ENCODE peak calls at places on chromosome 16, in four cellular contexts. U is K562, W is A549, M is HepG2. Y is an unnamed sample.

GRCh38 chr16:55555436-55555835 is 11.0 kb upstream of the CAPNS2 start:
- DNase-seq in M (no peak), U (no peak), W (no peak), Y (no peak)

GRCh38 chr16:58614212-58614611 is 15.4 kb downstream of the CNOT1 start:
- DNase-seq in W (no peak), M (no peak), U (no peak), Y (no peak)

GRCh38 chr16:78932395-78932794 is 668.1 kb downstream of the MAF start:
- DNase-seq in M (no peak), W (no peak), U (no peak), Y (no peak)

GRCh38 chr16:1707193-1707790 is 1.3 kb downstream of the MAPK8IP3 start:
- DNase-seq in M (peak), U (peak), W (no peak), Y (no peak)

GRCh38 chr16:5971106-5971505 is 873.5 kb upstream of the EEF2KMT start:
- DNase-seq in M (no peak), W (no peak), U (no peak), Y (no peak)

GRCh38 chr16:2520784-2521577 is 810 bp downstream of the AMDHD2 start:
- DNase-seq in W (no peak), M (peak), U (peak), Y (no peak)

GRCh38 chr16:88633684-88634140 is 4.7 kb upstream of the IL17C start:
- DNase-seq in M (peak), W (peak), U (peak), Y (peak)

GRCh38 chr16:51538707-51539604 is 387.9 kb upstream of the SALL1 start:
- DNase-seq in M (peak), W (peak), U (no peak), Y (no peak)

GRCh38 chr16:89511352-89511751 is 3.1 kb downstream of the SPG7 start:
- DNase-seq in U (no peak), M (no peak), W (no peak), Y (no peak)

GRCh38 chr16:1183235-1183907 is 30.5 kb downstream of the CACNA1H start:
- DNase-seq in W (peak), M (no peak), U (no peak), Y (no peak)

GRCh38 chr16:27638833-27639587 is 89.1 kb downstream of the KATNIP start:
- DNase-seq in U (no peak), W (no peak), M (no peak), Y (no peak)

GRCh38 chr16:84136331-84137125 is 8.4 kb downstream of the HSDL1 start:
- DNase-seq in W (no peak), U (no peak), M (no peak), Y (no peak)

GRCh38 chr16:24778676-24779075 is 49.2 kb downstream of the TNRC6A start:
- DNase-seq in M (no peak), W (no peak), U (no peak), Y (no peak)

GRCh38 chr16:78045865-78046581 is 23.7 kb downstream of the CLEC3A start:
- DNase-seq in W (peak), U (peak), M (peak), Y (no peak)

GRCh38 chr16:55567382-55567781 is 898 bp downstream of the CAPNS2 start:
- DNase-seq in M (no peak), W (no peak), U (no peak), Y (no peak)

GRCh38 chr16:2229091-2229490 is 5.7 kb downstream of the E4F1 start:
- DNase-seq in W (no peak), M (no peak), U (no peak), Y (no peak)

GRCh38 chr16:8866118-8866883 is 2.5 kb downstream of the CARHSP1 start:
- DNase-seq in W (no peak), U (peak), M (peak), Y (no peak)

GRCh38 chr16:29804455-29805231 is 1.7 kb upstream of the MAZ start:
- DNase-seq in U (peak), M (no peak), W (no peak), Y (no peak)

GRCh38 chr16:22123146-22123545 is 30.8 kb downstream of the VWA3A start:
- DNase-seq in W (peak), M (no peak), U (no peak), Y (no peak)

GRCh38 chr16:69479806-69480205 is 55.4 kb downstream of the CYB5B start:
- DNase-seq in U (no peak), W (no peak), M (no peak), Y (no peak)

GRCh38 chr16:11949527-11949926 is 7.7 kb upstream of the NPIPB2 start:
- DNase-seq in U (peak), W (peak), M (peak), Y (no peak)

GRCh38 chr16:30541502-30542329 is 7.1 kb upstream of the ZNF747 start:
- DNase-seq in W (no peak), M (peak), U (peak), Y (no peak)

GRCh38 chr16:89067677-89068076 is 26.0 kb upstream of the ACSF3 start:
- DNase-seq in W (no peak), M (no peak), U (no peak), Y (no peak)

GRCh38 chr16:27463741-27464662 is 62.0 kb downstream of the IL21R start:
- DNase-seq in U (no peak), W (no peak), M (no peak), Y (no peak)

GRCh38 chr16:75965504-75966374 is 239.4 kb upstream of the CPHXL start:
- DNase-seq in M (peak), U (no peak), W (no peak), Y (no peak)

GRCh38 chr16:52540910-52541309 is 6.0 kb downstream of the TOX3 start:
- DNase-seq in W (no peak), U (no peak), M (no peak), Y (no peak)

GRCh38 chr16:75758215-75758614 is 31.9 kb upstream of the CPHXL start:
- DNase-seq in U (no peak), M (no peak), W (no peak), Y (no peak)

GRCh38 chr16:10013364-10013763 is 168.9 kb downstream of the GRIN2A start:
- DNase-seq in M (no peak), W (no peak), U (no peak), Y (no peak)

GRCh38 chr16:85172465-85173071 is 60.3 kb upstream of the CIBAR2 start:
- DNase-seq in W (peak), M (peak), U (peak), Y (no peak)

GRCh38 chr16:51637744-51638100 is 486.7 kb upstream of the SALL1 start:
- DNase-seq in W (no peak), M (no peak), U (no peak), Y (no peak)

DNA sequence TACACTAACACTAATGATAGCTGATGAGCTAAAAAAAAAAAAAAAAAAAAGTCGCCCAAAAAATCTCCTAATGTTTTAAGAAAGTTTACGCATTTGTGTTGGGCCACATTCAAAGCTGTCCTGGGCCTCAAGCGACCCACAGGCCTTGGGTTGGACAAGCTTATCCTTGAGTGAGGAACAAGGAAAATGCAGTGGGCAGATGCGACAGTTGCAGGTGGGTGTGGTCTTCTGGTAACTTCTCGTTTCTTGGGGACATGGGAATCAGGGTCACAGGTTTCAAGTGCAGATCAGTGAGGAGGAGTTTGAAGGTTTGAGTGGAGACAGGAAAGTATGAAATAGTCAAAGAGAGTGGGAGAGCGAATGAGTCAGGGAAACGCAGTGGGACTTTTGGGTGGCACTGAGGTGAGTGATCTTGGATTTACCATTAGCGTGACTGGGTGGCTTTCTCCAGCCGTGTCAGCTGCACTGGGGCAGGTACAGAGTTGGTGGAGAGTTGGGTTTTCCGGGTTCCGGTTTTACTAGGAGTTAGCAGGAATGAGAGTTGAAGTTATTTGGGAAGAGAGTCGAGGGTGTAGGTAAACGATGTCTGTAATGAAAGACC is 15.4 kb upstream of the CCL22 start:
- DNase-seq in W (no peak), M (no peak), U (no peak), Y (no peak)
- TF ChIP-seq POLR2AphosphoS2 in W (no peak), M (no peak), U (no peak), Y (no peak)

DNA sequence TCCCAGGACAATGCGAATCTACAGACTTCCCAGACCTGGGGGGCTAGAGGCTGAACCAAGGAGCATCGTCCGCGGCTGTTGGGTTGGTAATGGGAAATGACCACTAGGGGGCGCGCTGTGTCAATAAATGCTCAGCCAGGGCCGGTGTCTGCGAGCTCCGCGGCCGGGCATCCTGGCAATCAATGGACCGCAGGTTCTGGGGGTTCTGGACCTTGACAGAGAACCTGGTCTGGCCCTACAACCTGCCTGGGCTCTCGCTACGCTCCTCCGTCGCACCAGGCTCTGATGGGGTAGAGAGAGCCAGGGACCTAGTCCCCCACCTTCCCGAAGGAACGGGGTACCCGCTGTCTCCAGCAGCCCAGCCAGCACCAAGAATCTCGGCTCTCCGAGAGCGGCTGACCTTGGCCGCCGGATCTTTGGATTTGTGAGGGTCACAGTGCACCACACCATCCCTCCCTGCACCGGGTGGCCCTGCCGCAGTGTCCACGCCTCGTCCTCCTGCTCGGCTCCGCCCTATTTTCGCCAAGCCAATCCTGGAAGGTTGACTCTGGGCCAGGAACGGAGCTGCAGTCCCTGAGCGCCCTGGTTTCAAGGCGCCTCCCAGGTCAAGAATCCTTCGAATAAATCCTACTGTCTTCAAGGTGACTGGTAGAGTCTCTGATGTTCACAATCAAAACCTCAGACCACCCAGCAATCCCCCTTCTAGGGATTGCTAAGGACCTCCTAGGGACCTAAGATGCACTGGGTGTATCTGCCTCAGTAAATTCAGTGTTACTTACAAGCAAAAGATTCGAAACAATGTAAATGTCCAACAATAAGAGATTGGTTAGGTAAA is 20.3 kb upstream of the BEAN1 start:
- DNase-seq in W (peak), M (peak), U (peak), Y (no peak)
- TF ChIP-seq POLR2AphosphoS2 in W (no peak), M (no peak), U (no peak), Y (no peak)

GRCh38 chr16:54099627-54100026 is 187.0 kb downstream of the IRX3 start:
- DNase-seq in U (no peak), M (no peak), W (no peak), Y (no peak)
- TF ChIP-seq POLR2AphosphoS2 in U (no peak), M (no peak), W (no peak), Y (no peak)

DNA sequence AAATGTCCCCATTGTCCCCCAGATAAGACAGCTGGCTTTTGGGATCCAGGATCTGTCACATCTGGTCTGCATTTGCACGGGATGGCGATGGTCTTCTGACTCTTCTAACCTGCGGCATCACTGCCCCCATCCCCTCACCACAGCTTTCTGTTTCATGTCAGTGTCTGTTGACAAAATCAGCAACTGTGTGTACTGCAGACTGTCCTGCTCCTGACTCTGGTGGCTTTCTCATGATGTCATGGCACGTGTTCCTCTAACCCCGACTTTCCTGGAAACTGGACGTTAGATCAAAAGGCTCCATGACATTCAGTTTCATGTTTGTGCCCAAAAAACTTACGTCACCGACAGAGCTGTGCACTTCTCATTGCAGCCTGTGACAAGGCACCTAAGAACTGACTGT is 30.1 kb upstream of the CPNE2 start:
- DNase-seq in W (no peak), U (peak), M (peak), Y (no peak)
- TF ChIP-seq POLR2AphosphoS2 in W (no peak), U (no peak), M (no peak), Y (no peak)

GRCh38 chr16:4003166-4003565 is 113.1 kb downstream of the ADCY9 start:
- DNase-seq in M (no peak), W (no peak), U (no peak), Y (no peak)

GRCh38 chr16:4003576-4003975 is 112.7 kb downstream of the ADCY9 start:
- DNase-seq in W (no peak), M (no peak), U (no peak), Y (no peak)

GRCh38 chr16:4005281-4005680 is 111.0 kb downstream of the ADCY9 start:
- DNase-seq in M (no peak), W (no peak), U (no peak), Y (no peak)

GRCh38 chr16:4006441-4006989 is 109.7 kb downstream of the ADCY9 start:
- DNase-seq in W (no peak), M (no peak), U (no peak), Y (no peak)

GRCh38 chr16:4004206-4004605 is 112.0 kb downstream of the ADCY9 start:
- DNase-seq in U (no peak), W (no peak), M (no peak), Y (no peak)
- TF ChIP-seq POLR2AphosphoS2 in U (no peak), W (no peak), M (no peak), Y (no peak)

GRCh38 chr16:62022688-62023087 is 13.6 kb downstream of the CDH8 start:
- DNase-seq in U (no peak), M (no peak), W (no peak), Y (no peak)
- TF ChIP-seq POLR2AphosphoS2 in U (no peak), M (no peak), W (no peak), Y (no peak)

DNA sequence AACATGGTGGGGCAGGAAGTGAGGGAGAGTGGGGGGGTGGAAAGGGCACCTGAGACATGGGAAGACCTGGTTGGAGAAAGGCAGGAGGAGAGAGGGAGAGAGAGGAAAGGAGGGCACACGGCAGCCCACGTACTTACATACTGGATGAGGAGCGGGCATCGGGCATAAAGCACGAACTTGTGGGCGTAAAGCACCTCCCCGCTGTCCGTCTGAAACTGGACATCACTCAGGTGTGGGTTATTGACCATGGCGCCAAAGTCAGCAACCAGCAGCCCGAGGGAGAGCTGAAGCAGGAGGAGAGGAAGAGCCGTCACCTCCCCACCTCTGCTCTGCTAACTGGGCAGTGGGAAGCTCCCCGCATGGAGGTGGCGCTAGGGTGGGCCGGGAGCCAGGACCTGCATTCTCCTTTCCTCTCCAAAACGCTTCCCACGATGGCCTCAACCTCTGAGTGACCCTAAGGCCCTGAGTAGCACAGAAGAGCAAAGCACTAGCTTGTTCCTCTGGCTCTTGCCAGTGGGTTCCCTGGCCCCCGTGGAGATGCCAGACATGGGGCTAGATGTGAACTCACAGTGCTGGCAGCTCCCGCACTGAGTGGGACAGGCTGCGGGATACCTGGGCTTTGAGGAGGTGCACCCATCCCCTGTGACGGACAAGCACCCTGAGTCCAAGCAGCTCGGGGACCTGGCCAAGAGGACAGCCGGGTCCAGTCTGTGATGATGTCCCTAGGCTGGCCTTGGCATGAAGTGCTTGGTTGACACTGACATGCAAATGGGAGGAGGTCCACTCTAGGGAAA is 16.9 kb downstream of the SLX4 start:
- DNase-seq in M (no peak), W (no peak), U (no peak), Y (no peak)
- TF ChIP-seq POLR2AphosphoS2 in M (no peak), W (no peak), U (no peak), Y (no peak)

GRCh38 chr16:86567701-86568571 is 1.3 kb downstream of the FOXC2 start:
- DNase-seq in U (no peak), M (no peak), W (no peak), Y (no peak)
- TF ChIP-seq POLR2AphosphoS2 in U (no peak), M (no peak), W (no peak), Y (no peak)